ENCODE peak calls at places on chromosomes 16 and 17, in six cellular contexts. N, B, Q, A, W and S are unnamed samples.

GRCh38 chr16:67656344-67657016 is 3.6 kb downstream of the ACD start:
- DNase-seq in N (no peak), Q (no peak), B (no peak), W (no peak), A (no peak), S (no peak)

GRCh38 chr17:694239-694638 is 20.4 kb downstream of the VPS53 start:
- DNase-seq in Q (no peak), A (no peak), W (peak), N (no peak), B (no peak), S (peak)

GRCh38 chr16:29757950-29758466 is 12.2 kb upstream of the C16orf54 start:
- DNase-seq in W (peak), Q (no peak), B (no peak), N (no peak), A (no peak), S (no peak)

GRCh38 chr17:45241315-45242011 is 19.8 kb downstream of the FMNL1 start:
- DNase-seq in Q (no peak), A (peak), N (peak), B (no peak), W (no peak), S (peak)

GRCh38 chr16:86768999-86769398 is 190.7 kb downstream of the FOXL1 start:
- DNase-seq in B (no peak), N (no peak), Q (no peak), A (no peak), W (peak), S (no peak)

GRCh38 chr17:30104575-30105339 is 11.9 kb upstream of the NSRP1 start:
- DNase-seq in W (peak), N (peak), Q (peak), B (peak), A (peak), S (peak)

GRCh38 chr17:29576214-29577008 is 7.9 kb downstream of the TP53I13 start:
- DNase-seq in W (no peak), B (peak), N (peak), Q (no peak), A (no peak), S (no peak)

GRCh38 chr16:10752843-10753523 is 9.3 kb downstream of the NUBP1 start:
- DNase-seq in N (no peak), W (no peak), A (no peak), Q (no peak), B (no peak), S (no peak)

GRCh38 chr17:44910231-44911106 is 4.8 kb downstream of the GFAP start:
- DNase-seq in A (no peak), B (no peak), Q (no peak), W (no peak), N (no peak), S (no peak)

GRCh38 chr17:50953831-50954601 is 87.9 kb upstream of the TOB1 start:
- DNase-seq in A (no peak), W (peak), N (peak), B (no peak), Q (no peak), S (no peak)

GRCh38 chr16:52366997-52367396 is 179.9 kb downstream of the TOX3 start:
- DNase-seq in A (no peak), Q (no peak), B (no peak), W (no peak), N (no peak), S (no peak)

GRCh38 chr17:64178011-64178825 is 48.3 kb upstream of the ERN1 start:
- DNase-seq in A (no peak), N (no peak), B (no peak), Q (no peak), W (no peak), S (no peak)

GRCh38 chr16:21116148-21116693 is 34.4 kb downstream of the DNAH3 start:
- DNase-seq in A (no peak), B (no peak), W (peak), Q (no peak), N (no peak), S (no peak)

GRCh38 chr16:55812951-55813350 is 19.9 kb downstream of the CES1 start:
- DNase-seq in N (no peak), W (no peak), B (no peak), Q (no peak), A (no peak), S (no peak)

GRCh38 chr17:63189930-63190329 is 223.9 kb downstream of the TANC2 start:
- DNase-seq in W (peak), A (no peak), B (no peak), N (no peak), Q (no peak), S (no peak)

GRCh38 chr16:17018715-17019014 is 452.1 kb downstream of the XYLT1 start:
- DNase-seq in B (no peak), W (no peak), A (no peak), Q (no peak), N (no peak), S (no peak)

GRCh38 chr16:20336955-20337354 is 9.6 kb upstream of the GP2 start:
- DNase-seq in B (no peak), A (no peak), N (no peak), W (no peak), Q (no peak), S (no peak)

GRCh38 chr17:44539664-44540063 is 17.6 kb upstream of the FZD2 start:
- DNase-seq in W (no peak), B (no peak), N (peak), A (peak), Q (no peak), S (no peak)

GRCh38 chr16:4874686-4875085 is 27.4 kb downstream of the UBN1 start:
- DNase-seq in A (no peak), B (no peak), W (no peak), Q (no peak), N (no peak), S (no peak)

GRCh38 chr16:12811441-12812198 is 7.9 kb upstream of the CPPED1 start:
- DNase-seq in N (no peak), A (no peak), B (no peak), W (no peak), Q (no peak), S (no peak)

GRCh38 chr17:31266042-31266441 is 31.0 kb downstream of the OMG start:
- DNase-seq in Q (no peak), B (peak), W (peak), N (no peak), A (no peak), S (no peak)

GRCh38 chr16:19113577-19114358 is at the start of gene ITPRIPL2:
- DNase-seq in B (no peak), N (peak), W (peak), Q (no peak), A (peak), S (peak)

GRCh38 chr16:1979271-1980025 is 1.8 kb downstream of the NOXO1 start:
- DNase-seq in W (no peak), B (no peak), N (peak), A (no peak), Q (no peak), S (no peak)

GRCh38 chr16:3919413-3919812 is 38.9 kb upstream of the CREBBP start:
- DNase-seq in A (no peak), B (no peak), W (no peak), Q (no peak), N (no peak), S (no peak)

GRCh38 chr16:49809561-49809960 is 46.4 kb downstream of the ZNF423 start:
- DNase-seq in W (no peak), N (no peak), B (no peak), A (no peak), Q (no peak), S (no peak)

GRCh38 chr17:74307984-74308773 is 17.8 kb upstream of the KIF19 start:
- DNase-seq in A (no peak), N (no peak), B (no peak), W (no peak), Q (no peak), S (no peak)

GRCh38 chr16:68776821-68777485 is 39.9 kb downstream of the CDH1 start:
- DNase-seq in Q (no peak), N (no peak), B (no peak), W (peak), A (no peak), S (no peak)

GRCh38 chr16:85428899-85429775 is 184.0 kb upstream of the GSE1 start:
- DNase-seq in A (no peak), Q (no peak), N (peak), W (no peak), B (peak), S (no peak)